ENCODE peak calls at places on chromosomes 13 and 19, in eight cellular contexts. U, G, H, L, R, A, N and S are unnamed samples.
A peak's percentile ranks its signal among the peaks of the same experiment; 100 is the strongest.

GRCh38 chr19:2552859-2553258 is 76.9 kb downstream of the GADD45B start:
- DNase-seq in R (no peak), N (no peak), H (no peak), L (no peak), G (peak; percentile 36), A (no peak), U (no peak), S (peak; percentile 42)

GRCh38 chr19:41998246-41999020 is 4.4 kb upstream of the ATP1A3 start:
- DNase-seq in H (no peak), L (peak; percentile 61), G (no peak), A (no peak), U (no peak), R (peak; percentile 83), N (no peak), S (no peak)

GRCh38 chr13:98524391-98524790 is 52.5 kb downstream of the STK24 start:
- DNase-seq in R (no peak), U (no peak), G (no peak), A (no peak), L (no peak), H (no peak), N (no peak), S (no peak)

GRCh38 chr19:35851213-35852028 is 883 bp downstream of the NPHS1 start:
- DNase-seq in R (peak; percentile 56), U (no peak), A (no peak), N (no peak), G (no peak), L (peak; percentile 36), H (no peak), S (no peak)

GRCh38 chr19:726993-727956 is 18.5 kb downstream of the PALM start:
- DNase-seq in U (no peak), A (no peak), H (no peak), R (no peak), N (no peak), G (no peak), L (no peak), S (no peak)

GRCh38 chr13:93248627-93249047 is 22.0 kb downstream of the GPC6 start:
- DNase-seq in U (peak; percentile 75), L (peak; percentile 75), G (peak; percentile 68), A (no peak), N (peak; percentile 66), R (peak; percentile 71), H (no peak), S (no peak)

GRCh38 chr19:4098493-4098892 is 25.4 kb downstream of the MAP2K2 start:
- DNase-seq in A (peak; percentile 88), R (no peak), H (no peak), U (no peak), G (no peak), N (no peak), L (no peak), S (no peak)

GRCh38 chr19:3968556-3969434 is 2.1 kb downstream of the DAPK3 start:
- DNase-seq in R (peak; percentile 98), A (peak; percentile 90), H (peak; percentile 79), U (peak; percentile 97), L (peak; percentile 96), G (peak; percentile 81), N (peak; percentile 99), S (peak; percentile 59)

GRCh38 chr13:68816715-68817114 is 1290.9 kb upstream of the ATXN8OS start:
- DNase-seq in A (no peak), R (no peak), N (no peak), H (no peak), U (no peak), G (no peak), L (no peak), S (no peak)

GRCh38 chr13:33232883-33233282 is 52.7 kb downstream of the STARD13 start:
- DNase-seq in R (no peak), U (no peak), A (no peak), L (no peak), N (no peak), H (no peak), G (no peak), S (no peak)

GRCh38 chr13:33231339-33231738 is 54.2 kb downstream of the STARD13 start:
- DNase-seq in U (no peak), N (no peak), L (no peak), G (no peak), A (no peak), H (no peak), R (no peak), S (no peak)

GRCh38 chr13:33235564-33235963 is 50.0 kb downstream of the STARD13 start:
- DNase-seq in H (no peak), A (no peak), L (no peak), G (no peak), R (no peak), U (no peak), N (no peak), S (no peak)

GRCh38 chr13:33235078-33235477 is 50.5 kb downstream of the STARD13 start:
- DNase-seq in N (peak; percentile 53), H (no peak), L (no peak), G (no peak), R (peak; percentile 60), U (no peak), A (no peak), S (no peak)

GRCh38 chr13:33233547-33233946 is 52.0 kb downstream of the STARD13 start:
- DNase-seq in H (no peak), A (no peak), U (no peak), L (no peak), G (peak; percentile 70), R (no peak), N (no peak), S (no peak)
- H3K4me1 ChIP-seq in H (peaks cover 76% of the 10 kb centered on the region), A (peaks cover 30% of the 10 kb centered on the region), U (peaks cover 35% of the 10 kb centered on the region), L (peaks cover 12% of the 10 kb centered on the region), G (peaks cover 61% of the 10 kb centered on the region), R (peaks cover 41% of the 10 kb centered on the region), N (peaks cover 47% of the 10 kb centered on the region), S (peaks cover 26% of the 10 kb centered on the region)

GRCh38 chr19:47573076-47574026 is at the start of gene ZNF541:
- DNase-seq in A (peak; percentile 72), L (no peak), U (peak; percentile 82), G (peak; percentile 76), H (peak; percentile 37), R (no peak), N (peak; percentile 12), S (peak; percentile 44)

GRCh38 chr19:47569331-47569730 is 3.6 kb downstream of the ZNF541 start:
- DNase-seq in L (no peak), G (no peak), U (no peak), N (no peak), H (no peak), A (no peak), R (no peak), S (no peak)

DNA sequence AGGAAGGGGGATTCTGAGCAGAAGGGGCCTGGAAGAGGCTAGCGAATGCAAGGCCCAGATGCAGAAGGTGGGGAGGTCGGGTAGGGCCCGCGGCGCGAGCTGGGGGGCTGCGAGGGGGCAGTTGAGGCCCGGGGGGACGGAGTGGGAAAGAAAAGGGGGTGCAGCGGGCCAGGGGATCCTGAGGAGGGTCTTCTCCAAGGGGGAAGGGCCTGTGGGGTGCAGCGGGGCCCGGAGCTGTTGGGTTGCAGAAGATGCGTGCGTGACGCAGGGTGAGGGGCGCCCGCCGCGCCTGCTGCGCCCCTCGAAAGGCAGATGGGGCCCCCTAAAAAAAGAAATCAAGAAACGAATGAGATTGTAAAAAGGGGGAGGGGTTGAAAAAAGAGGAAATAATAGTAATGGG is 313 bp downstream of the ZNF541 start:
- DNase-seq in L (no peak), A (no peak), G (no peak), H (no peak), R (no peak), N (no peak), U (no peak), S (no peak)
- H3K4me3 ChIP-seq in L (no peak overlapping the region), A (peak overlapping the region; percentile 58), G (no peak overlapping the region), H (peak overlapping the region; percentile 50), R (no peak overlapping the region), N (no peak overlapping the region), U (peak overlapping the region; percentile 62), S (no peak overlapping the region)

GRCh38 chr13:85974604-85975366 is 175.6 kb upstream of the SLITRK6 start:
- DNase-seq in R (peak; percentile 79), U (no peak), N (peak; percentile 29), L (no peak), G (no peak), H (no peak), A (no peak), S (no peak)
- TF ChIP-seq CTCF in R (no peak), U (no peak), N (no peak), L (no peak), G (no peak), H (no peak), A (no peak), S (no peak)

GRCh38 chr19:19460258-19460731 is 54.8 kb downstream of the GATAD2A start:
- DNase-seq in N (no peak), R (no peak), L (no peak), H (no peak), A (no peak), G (peak; percentile 46), U (no peak), S (no peak)
- H3K4me1 ChIP-seq in N (peaks cover 65% of the 10 kb centered on the region), R (peaks cover 56% of the 10 kb centered on the region), L (peaks cover 56% of the 10 kb centered on the region), H (peaks cover 80% of the 10 kb centered on the region), A (peaks cover 78% of the 10 kb centered on the region), G (peaks cover 87% of the 10 kb centered on the region), U (peaks cover 65% of the 10 kb centered on the region), S (peaks cover 53% of the 10 kb centered on the region)

DNA sequence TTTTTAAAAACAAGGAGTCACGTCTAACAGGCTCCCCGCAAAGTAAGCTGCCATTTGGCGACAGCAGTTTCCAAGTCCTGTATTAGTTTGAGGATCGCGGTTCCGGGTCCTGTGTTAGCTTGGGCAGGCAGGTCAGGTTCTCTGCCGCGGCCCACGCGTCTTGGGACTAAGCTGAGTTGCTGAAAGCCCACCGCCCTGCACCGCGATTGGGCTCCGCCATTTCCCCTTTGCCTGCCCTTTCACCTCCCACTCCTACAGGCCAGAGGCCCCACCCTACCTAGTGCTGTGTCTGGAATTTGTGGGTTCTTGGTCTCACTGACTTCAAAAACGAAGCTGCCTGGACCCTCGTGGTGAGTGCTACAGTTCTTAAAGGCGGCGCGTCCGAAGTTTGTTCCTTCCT is 6.8 kb downstream of the PARP4 start:
- DNase-seq in N (no peak), H (no peak), R (no peak), U (no peak), A (no peak), G (no peak), L (no peak), S (no peak)
- H3K4me3 ChIP-seq in N (no peak overlapping the region), H (no peak overlapping the region), R (no peak overlapping the region), U (no peak overlapping the region), A (no peak overlapping the region), G (no peak overlapping the region), L (no peak overlapping the region), S (no peak overlapping the region)

GRCh38 chr13:89925107-89925506 is 1422.4 kb upstream of the MIR17HG start:
- DNase-seq in A (no peak), H (no peak), N (peak; percentile 14), R (peak; percentile 58), L (peak; percentile 31), G (no peak), U (no peak), S (no peak)
- TF ChIP-seq CTCF in A (no peak), H (no peak), N (peak; percentile 45), R (peak; percentile 36), L (peak; percentile 58), G (peak; percentile 28), U (no peak), S (no peak)

DNA sequence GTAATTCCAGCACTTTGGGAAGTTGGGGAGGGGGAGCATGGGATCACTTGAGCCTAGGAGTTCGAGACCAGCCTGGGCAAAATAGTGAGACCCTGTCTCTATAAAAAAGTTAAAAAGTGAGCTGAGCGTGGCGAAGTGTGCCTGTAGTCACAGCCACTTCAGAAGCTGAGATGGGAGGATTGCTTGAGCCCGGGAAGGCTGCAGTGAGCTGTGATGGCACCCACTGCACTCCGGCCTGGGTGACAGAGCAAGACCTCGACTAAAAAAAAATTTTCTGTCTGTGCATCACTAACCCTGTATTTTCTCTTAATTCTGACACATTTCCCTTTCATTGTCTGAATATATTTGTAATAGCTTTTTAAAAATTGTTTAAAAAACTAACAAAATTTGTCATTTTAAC is 29.8 kb downstream of the LATS2 start:
- DNase-seq in R (no peak), A (no peak), G (no peak), N (no peak), H (no peak), L (no peak), U (no peak), S (no peak)
- H3K4me1 ChIP-seq in R (no peaks in the 10 kb centered on the region), A (peaks cover 56% of the 10 kb centered on the region), G (peaks cover 49% of the 10 kb centered on the region), N (peaks cover 26% of the 10 kb centered on the region), H (peaks cover 53% of the 10 kb centered on the region), L (peaks cover 14% of the 10 kb centered on the region), U (peaks cover 44% of the 10 kb centered on the region), S (peaks cover 22% of the 10 kb centered on the region)